ENCODE peak calls at places on chromosomes 13 and 19, in four cellular contexts. V is tibial nerve, I is heart right ventricle, B is Calu3. H is an unnamed sample.

GRCh38 chr13:49435992-49436391 is 7.9 kb downstream of the CAB39L start:
- DNase-seq in V (no peak), I (no peak), B (no peak), H (no peak)

GRCh38 chr19:31340059-31341025 is 8.9 kb downstream of the TSHZ3 start:
- DNase-seq in V (no peak), I (no peak), B (no peak), H (no peak)

GRCh38 chr13:31749929-31750328 is 10.6 kb downstream of the RXFP2 start:
- DNase-seq in V (no peak), I (no peak), B (no peak), H (no peak)

GRCh38 chr13:68023838-68024581 is 793.9 kb upstream of the PCDH9 start:
- DNase-seq in V (no peak), I (no peak), B (no peak), H (no peak)

GRCh38 chr19:54661846-54662489 is 817 bp upstream of the LILRB4 start:
- DNase-seq in V (no peak), I (no peak), B (no peak), H (no peak)

GRCh38 chr19:16914421-16914820 is 25.6 kb downstream of the F2RL3 start:
- DNase-seq in V (no peak), I (no peak), B (no peak), H (no peak)

GRCh38 chr13:41509996-41510395 is 52.6 kb downstream of the RGCC start:
- DNase-seq in V (no peak), I (no peak), B (no peak), H (no peak)

GRCh38 chr19:29873024-29873800 is 61.4 kb downstream of the CCNE1 start:
- DNase-seq in V (peak), I (peak), B (peak), H (peak)

GRCh38 chr13:106418556-106418955 is 116.9 kb downstream of the EFNB2 start:
- DNase-seq in V (no peak), I (no peak), B (no peak), H (no peak)

GRCh38 chr13:50867641-50867952 is 24.1 kb upstream of the DLEU7 start:
- DNase-seq in V (no peak), I (no peak), B (no peak), H (no peak)

GRCh38 chr13:60261432-60262351 is 98.0 kb upstream of the DIAPH3 start:
- DNase-seq in V (no peak), I (no peak), B (no peak), H (no peak)

GRCh38 chr19:54462713-54463530 is 656 bp downstream of the LENG9 start:
- DNase-seq in V (peak), I (peak), B (peak), H (peak)

GRCh38 chr13:83215627-83216026 is 666.6 kb downstream of the SLITRK1 start:
- DNase-seq in V (no peak), I (no peak), B (no peak), H (no peak)

GRCh38 chr19:47713046-47714021 is at the start of gene EHD2:
- DNase-seq in V (peak), I (peak), B (peak), H (peak)

GRCh38 chr19:7605490-7606222 is 10.0 kb downstream of the CAMSAP3 start:
- DNase-seq in V (no peak), I (no peak), B (peak), H (no peak)

H was measured in Right ventricle myocardium inferior.